ENCODE peak calls at places on chromosomes 13 and 19, in nine cellular contexts. One of them, this sample, is unnamed.

GRCh38 chr13:108176685-108177274 is 38.6 kb downstream of the LIG4 start:
- DNase-seq in prostate gland: no peak
- DNase-seq in lower lobe of right lung: peak; percentile 52
- DNase-seq in HFF-Myc: no peak
- DNase-seq in body of pancreas: peak; percentile 45
- DNase-seq in CD8-positive, alpha-beta T cell: peak; percentile 54
- DNase-seq in heart right ventricle: no peak
- DNase-seq in WTC11: peak; percentile 74
- DNase-seq in heart left ventricle: no peak
- DNase-seq in this sample: peak; percentile 55

GRCh38 chr13:93535256-93535655 is 308.6 kb downstream of the GPC6 start:
- DNase-seq in HFF-Myc: no peak
- DNase-seq in heart left ventricle: no peak
- DNase-seq in heart right ventricle: no peak
- DNase-seq in CD8-positive, alpha-beta T cell: no peak
- DNase-seq in lower lobe of right lung: no peak
- DNase-seq in prostate gland: no peak
- DNase-seq in body of pancreas: no peak
- DNase-seq in WTC11: no peak
- DNase-seq in this sample: no peak

GRCh38 chr19:3710265-3710812 is 2.2 kb downstream of the TJP3 start:
- DNase-seq in lower lobe of right lung: peak; percentile 96
- DNase-seq in body of pancreas: peak; percentile 93
- DNase-seq in heart right ventricle: peak; percentile 58
- DNase-seq in CD8-positive, alpha-beta T cell: no peak
- DNase-seq in heart left ventricle: peak; percentile 64
- DNase-seq in prostate gland: peak; percentile 88
- DNase-seq in WTC11: peak; percentile 45
- DNase-seq in HFF-Myc: no peak
- DNase-seq in this sample: no peak

GRCh38 chr13:50589651-50590054 is 253.8 kb downstream of the DLEU7 start:
- DNase-seq in prostate gland: no peak
- DNase-seq in heart right ventricle: no peak
- DNase-seq in lower lobe of right lung: no peak
- DNase-seq in heart left ventricle: no peak
- DNase-seq in HFF-Myc: peak; percentile 38
- DNase-seq in WTC11: no peak
- DNase-seq in CD8-positive, alpha-beta T cell: no peak
- DNase-seq in body of pancreas: no peak
- DNase-seq in this sample: no peak

GRCh38 chr19:8023371-8023770 is 17.9 kb upstream of the ELAVL1 start:
- DNase-seq in prostate gland: no peak
- DNase-seq in body of pancreas: no peak
- DNase-seq in CD8-positive, alpha-beta T cell: no peak
- DNase-seq in heart right ventricle: no peak
- DNase-seq in WTC11: no peak
- DNase-seq in lower lobe of right lung: no peak
- DNase-seq in heart left ventricle: no peak
- DNase-seq in HFF-Myc: no peak
- DNase-seq in this sample: no peak

GRCh38 chr19:14632286-14632685 is 42.4 kb downstream of the ADGRE3 start:
- DNase-seq in prostate gland: no peak
- DNase-seq in WTC11: peak; percentile 37
- DNase-seq in body of pancreas: no peak
- DNase-seq in HFF-Myc: peak; percentile 9
- DNase-seq in CD8-positive, alpha-beta T cell: no peak
- DNase-seq in heart right ventricle: no peak
- DNase-seq in lower lobe of right lung: no peak
- DNase-seq in heart left ventricle: no peak
- DNase-seq in this sample: peak; percentile 49

GRCh38 chr19:4320419-4320818 is 16.0 kb downstream of the FSD1 start:
- DNase-seq in body of pancreas: no peak
- DNase-seq in WTC11: no peak
- DNase-seq in lower lobe of right lung: no peak
- DNase-seq in HFF-Myc: no peak
- DNase-seq in CD8-positive, alpha-beta T cell: no peak
- DNase-seq in heart left ventricle: no peak
- DNase-seq in prostate gland: no peak
- DNase-seq in heart right ventricle: no peak
- DNase-seq in this sample: no peak

GRCh38 chr19:57803594-57804325 is 11.0 kb downstream of the ZNF552 start:
- DNase-seq in HFF-Myc: peak; percentile 48
- DNase-seq in WTC11: peak; percentile 69
- DNase-seq in heart left ventricle: no peak
- DNase-seq in CD8-positive, alpha-beta T cell: no peak
- DNase-seq in body of pancreas: no peak
- DNase-seq in heart right ventricle: no peak
- DNase-seq in prostate gland: no peak
- DNase-seq in lower lobe of right lung: no peak
- DNase-seq in this sample: no peak

GRCh38 chr13:25806304-25806974 is 245.4 kb downstream of the SHISA2 start:
- DNase-seq in heart left ventricle: no peak
- DNase-seq in lower lobe of right lung: no peak
- DNase-seq in heart right ventricle: no peak
- DNase-seq in prostate gland: no peak
- DNase-seq in HFF-Myc: no peak
- DNase-seq in WTC11: no peak
- DNase-seq in body of pancreas: no peak
- DNase-seq in CD8-positive, alpha-beta T cell: no peak
- DNase-seq in this sample: no peak

GRCh38 chr13:31250435-31250834 is 50.7 kb downstream of the B3GLCT start:
- DNase-seq in body of pancreas: no peak
- DNase-seq in CD8-positive, alpha-beta T cell: no peak
- DNase-seq in HFF-Myc: no peak
- DNase-seq in lower lobe of right lung: no peak
- DNase-seq in prostate gland: no peak
- DNase-seq in heart left ventricle: no peak
- DNase-seq in heart right ventricle: no peak
- DNase-seq in WTC11: no peak
- DNase-seq in this sample: no peak

GRCh38 chr13:72255908-72256307 is 388.9 kb upstream of the DACH1 start:
- DNase-seq in CD8-positive, alpha-beta T cell: no peak
- DNase-seq in heart left ventricle: no peak
- DNase-seq in heart right ventricle: no peak
- DNase-seq in prostate gland: peak; percentile 12
- DNase-seq in body of pancreas: peak; percentile 46
- DNase-seq in WTC11: peak; percentile 58
- DNase-seq in HFF-Myc: no peak
- DNase-seq in lower lobe of right lung: no peak
- DNase-seq in this sample: no peak

GRCh38 chr19:38900220-38900629 is 456 bp downstream of the NFKBIB start:
- DNase-seq in HFF-Myc: no peak
- DNase-seq in body of pancreas: no peak
- DNase-seq in lower lobe of right lung: no peak
- DNase-seq in heart left ventricle: no peak
- DNase-seq in heart right ventricle: no peak
- DNase-seq in CD8-positive, alpha-beta T cell: no peak
- DNase-seq in WTC11: no peak
- DNase-seq in prostate gland: no peak
- DNase-seq in this sample: no peak

GRCh38 chr13:43307921-43308433 is 284.6 kb downstream of the DNAJC15 start:
- DNase-seq in heart left ventricle: peak; percentile 75
- DNase-seq in body of pancreas: peak; percentile 55
- DNase-seq in lower lobe of right lung: peak; percentile 89
- DNase-seq in CD8-positive, alpha-beta T cell: no peak
- DNase-seq in prostate gland: peak; percentile 85
- DNase-seq in heart right ventricle: peak; percentile 79
- DNase-seq in HFF-Myc: peak; percentile 85
- DNase-seq in WTC11: no peak
- DNase-seq in this sample: peak; percentile 57

GRCh38 chr13:38763446-38764381 is 76.8 kb downstream of the FREM2 start:
- DNase-seq in HFF-Myc: peak; percentile 10
- DNase-seq in heart left ventricle: no peak
- DNase-seq in body of pancreas: peak; percentile 37
- DNase-seq in WTC11: peak; percentile 22
- DNase-seq in heart right ventricle: no peak
- DNase-seq in CD8-positive, alpha-beta T cell: no peak
- DNase-seq in lower lobe of right lung: no peak
- DNase-seq in prostate gland: no peak
- DNase-seq in this sample: peak; percentile 17
- TF ChIP-seq CTCF in HFF-Myc: peak; percentile 43
- TF ChIP-seq CTCF in heart left ventricle: peak; percentile 45
- TF ChIP-seq CTCF in body of pancreas: peak; percentile 71
- TF ChIP-seq CTCF in WTC11: no peak
- TF ChIP-seq CTCF in heart right ventricle: peak; percentile 63
- TF ChIP-seq CTCF in CD8-positive, alpha-beta T cell: no peak
- TF ChIP-seq CTCF in lower lobe of right lung: peak; percentile 44
- TF ChIP-seq CTCF in prostate gland: peak; percentile 36
- TF ChIP-seq CTCF in this sample: peak; percentile 16

GRCh38 chr13:86974995-86975328 is 696.2 kb upstream of the SLITRK5 start:
- DNase-seq in lower lobe of right lung: no peak
- DNase-seq in WTC11: peak; percentile 11
- DNase-seq in prostate gland: no peak
- DNase-seq in CD8-positive, alpha-beta T cell: no peak
- DNase-seq in body of pancreas: no peak
- DNase-seq in heart left ventricle: no peak
- DNase-seq in heart right ventricle: no peak
- DNase-seq in HFF-Myc: no peak
- DNase-seq in this sample: no peak
- TF ChIP-seq CTCF in lower lobe of right lung: no peak
- TF ChIP-seq CTCF in WTC11: no peak
- TF ChIP-seq CTCF in prostate gland: no peak
- TF ChIP-seq CTCF in CD8-positive, alpha-beta T cell: no peak
- TF ChIP-seq CTCF in body of pancreas: no peak
- TF ChIP-seq CTCF in heart left ventricle: no peak
- TF ChIP-seq CTCF in heart right ventricle: no peak
- TF ChIP-seq CTCF in HFF-Myc: no peak
- TF ChIP-seq CTCF in this sample: no peak

DNA sequence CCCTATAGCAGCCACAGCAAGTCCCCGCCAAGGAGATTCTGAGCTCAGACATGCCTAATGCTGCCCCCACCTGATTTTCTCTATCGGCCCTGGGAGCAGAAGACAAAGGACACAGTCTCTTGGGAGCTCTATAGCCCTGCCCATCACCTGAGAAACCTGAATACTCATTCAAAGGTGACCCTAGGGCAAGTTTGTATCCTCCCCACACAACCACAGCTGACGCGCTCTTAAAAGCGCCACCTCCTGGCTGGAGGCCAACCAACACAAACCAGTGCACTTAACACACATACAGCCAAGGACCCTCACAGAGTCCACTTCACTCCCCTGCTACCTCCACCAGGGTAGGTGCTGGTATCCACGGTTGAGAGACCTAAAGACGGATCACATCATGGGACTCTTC is 8.8 kb upstream of the IGFL4 start:
- DNase-seq in heart left ventricle: no peak
- DNase-seq in body of pancreas: no peak
- DNase-seq in lower lobe of right lung: no peak
- DNase-seq in CD8-positive, alpha-beta T cell: no peak
- DNase-seq in WTC11: peak; percentile 79
- DNase-seq in prostate gland: no peak
- DNase-seq in heart right ventricle: no peak
- DNase-seq in HFF-Myc: no peak
- DNase-seq in this sample: no peak
- TF ChIP-seq CTCF in heart left ventricle: no peak
- TF ChIP-seq CTCF in body of pancreas: no peak
- TF ChIP-seq CTCF in lower lobe of right lung: no peak
- TF ChIP-seq CTCF in CD8-positive, alpha-beta T cell: no peak
- TF ChIP-seq CTCF in WTC11: peak; percentile 37
- TF ChIP-seq CTCF in prostate gland: no peak
- TF ChIP-seq CTCF in heart right ventricle: no peak
- TF ChIP-seq CTCF in HFF-Myc: no peak
- TF ChIP-seq CTCF in this sample: peak; percentile 20

GRCh38 chr19:47819841-47820244 is 1.9 kb upstream of the CRX start:
- DNase-seq in CD8-positive, alpha-beta T cell: no peak
- DNase-seq in lower lobe of right lung: no peak
- DNase-seq in prostate gland: no peak
- DNase-seq in body of pancreas: no peak
- DNase-seq in WTC11: no peak
- DNase-seq in heart left ventricle: no peak
- DNase-seq in HFF-Myc: no peak
- DNase-seq in heart right ventricle: no peak
- DNase-seq in this sample: no peak

GRCh38 chr19:47813304-47813994 is 8.3 kb upstream of the CRX start:
- DNase-seq in heart right ventricle: peak; percentile 65
- DNase-seq in heart left ventricle: peak; percentile 54
- DNase-seq in WTC11: peak; percentile 98
- DNase-seq in lower lobe of right lung: peak; percentile 79
- DNase-seq in HFF-Myc: peak; percentile 12
- DNase-seq in prostate gland: peak; percentile 16
- DNase-seq in body of pancreas: peak; percentile 66
- DNase-seq in CD8-positive, alpha-beta T cell: peak; percentile 79
- DNase-seq in this sample: peak; percentile 86

GRCh38 chr19:47813995-47814328 is 7.8 kb upstream of the CRX start:
- DNase-seq in CD8-positive, alpha-beta T cell: no peak
- DNase-seq in HFF-Myc: no peak
- DNase-seq in heart right ventricle: no peak
- DNase-seq in WTC11: no peak
- DNase-seq in prostate gland: no peak
- DNase-seq in lower lobe of right lung: no peak
- DNase-seq in heart left ventricle: no peak
- DNase-seq in body of pancreas: no peak
- DNase-seq in this sample: no peak
- TF ChIP-seq CTCF in CD8-positive, alpha-beta T cell: peak; percentile 13
- TF ChIP-seq CTCF in HFF-Myc: no peak
- TF ChIP-seq CTCF in heart right ventricle: no peak
- TF ChIP-seq CTCF in WTC11: no peak
- TF ChIP-seq CTCF in prostate gland: peak; percentile 1
- TF ChIP-seq CTCF in lower lobe of right lung: no peak
- TF ChIP-seq CTCF in heart left ventricle: no peak
- TF ChIP-seq CTCF in body of pancreas: no peak
- TF ChIP-seq CTCF in this sample: no peak